ENCODE peak calls at places on chromosomes 2 and 18, in nine cellular contexts. One of them, this sample, is unnamed.

GRCh38 chr2:110863726-110864125 is 131.4 kb downstream of the ACOXL start:
- DNase-seq in GM04503: no peak
- DNase-seq in kidney tubule cell: no peak
- DNase-seq in SHP77: no peak
- DNase-seq in LHCN-M2: no peak
- DNase-seq in foreskin fibroblast: no peak
- DNase-seq in GM06990: no peak
- DNase-seq in anterior cingulate cortex: no peak
- DNase-seq in stromal cell of bone marrow: no peak
- DNase-seq in this sample: no peak

GRCh38 chr2:181058378-181059269 is 78.2 kb downstream of the UBE2E3 start:
- DNase-seq in GM04503: no peak
- DNase-seq in kidney tubule cell: peak
- DNase-seq in SHP77: peak
- DNase-seq in LHCN-M2: peak
- DNase-seq in foreskin fibroblast: no peak
- DNase-seq in GM06990: peak
- DNase-seq in anterior cingulate cortex: no peak
- DNase-seq in stromal cell of bone marrow: no peak
- DNase-seq in this sample: no peak

GRCh38 chr2:147096671-147097070 is 748.2 kb upstream of the ACVR2A start:
- DNase-seq in GM04503: no peak
- DNase-seq in kidney tubule cell: no peak
- DNase-seq in SHP77: no peak
- DNase-seq in LHCN-M2: no peak
- DNase-seq in foreskin fibroblast: peak
- DNase-seq in GM06990: no peak
- DNase-seq in anterior cingulate cortex: no peak
- DNase-seq in stromal cell of bone marrow: no peak
- DNase-seq in this sample: no peak

GRCh38 chr18:79133724-79134123 is 64.5 kb downstream of the ATP9B start:
- DNase-seq in GM04503: no peak
- DNase-seq in kidney tubule cell: no peak
- DNase-seq in SHP77: no peak
- DNase-seq in LHCN-M2: no peak
- DNase-seq in foreskin fibroblast: no peak
- DNase-seq in GM06990: no peak
- DNase-seq in anterior cingulate cortex: no peak
- DNase-seq in stromal cell of bone marrow: no peak
- DNase-seq in this sample: no peak

GRCh38 chr2:182642328-182642727 is 73.7 kb upstream of the DNAJC10 start:
- DNase-seq in GM04503: peak
- DNase-seq in kidney tubule cell: peak
- DNase-seq in SHP77: no peak
- DNase-seq in LHCN-M2: peak
- DNase-seq in foreskin fibroblast: peak
- DNase-seq in GM06990: peak
- DNase-seq in anterior cingulate cortex: no peak
- DNase-seq in stromal cell of bone marrow: peak
- DNase-seq in this sample: no peak

GRCh38 chr18:28189400-28190239 is 12.7 kb upstream of the CDH2 start:
- DNase-seq in GM04503: no peak
- DNase-seq in kidney tubule cell: peak
- DNase-seq in SHP77: peak
- DNase-seq in LHCN-M2: peak
- DNase-seq in foreskin fibroblast: peak
- DNase-seq in GM06990: no peak
- DNase-seq in anterior cingulate cortex: no peak
- DNase-seq in stromal cell of bone marrow: no peak
- DNase-seq in this sample: no peak

GRCh38 chr2:58913082-58913726 is 672.1 kb upstream of the FANCL start:
- DNase-seq in GM04503: no peak
- DNase-seq in kidney tubule cell: no peak
- DNase-seq in SHP77: no peak
- DNase-seq in LHCN-M2: no peak
- DNase-seq in foreskin fibroblast: no peak
- DNase-seq in GM06990: no peak
- DNase-seq in anterior cingulate cortex: no peak
- DNase-seq in stromal cell of bone marrow: no peak
- DNase-seq in this sample: no peak

GRCh38 chr2:239814917-239815637 is 210.1 kb downstream of the NDUFA10 start:
- DNase-seq in GM04503: no peak
- DNase-seq in kidney tubule cell: no peak
- DNase-seq in SHP77: no peak
- DNase-seq in LHCN-M2: no peak
- DNase-seq in foreskin fibroblast: no peak
- DNase-seq in GM06990: no peak
- DNase-seq in anterior cingulate cortex: no peak
- DNase-seq in stromal cell of bone marrow: no peak
- DNase-seq in this sample: no peak